ENCODE peak calls at places on chromosome 13, in five cellular contexts. G, O, L, D and X are unnamed samples.

GRCh38 chr13:99041337-99041736 is 63.5 kb upstream of the DOCK9 start:
- DNase-seq in G (no peak), O (no peak), L (no peak), D (no peak), X (no peak)

GRCh38 chr13:49369876-49370275 is 74.0 kb downstream of the CAB39L start:
- DNase-seq in G (no peak), O (no peak), L (no peak), D (no peak), X (no peak)

GRCh38 chr13:44176173-44176572 is 197.5 kb upstream of the SERP2 start:
- DNase-seq in G (no peak), O (no peak), L (no peak), D (no peak), X (no peak)

GRCh38 chr13:94641432-94641941 is 39.8 kb downstream of the GPR180 start:
- DNase-seq in G (no peak), O (peak), L (peak), D (no peak), X (no peak)

GRCh38 chr13:74066937-74067336 is 67.3 kb downstream of the KLF12 start:
- DNase-seq in G (no peak), O (no peak), L (no peak), D (no peak), X (no peak)

GRCh38 chr13:93450226-93450625 is 223.6 kb downstream of the GPC6 start:
- DNase-seq in G (no peak), O (peak), L (no peak), D (no peak), X (no peak)

GRCh38 chr13:46202188-46202795 is 9.4 kb upstream of the LRRC63 start:
- DNase-seq in G (no peak), O (no peak), L (no peak), D (no peak), X (no peak)

GRCh38 chr13:62209539-62209938 is 793.9 kb upstream of the PCDH20 start:
- DNase-seq in G (no peak), O (no peak), L (no peak), D (no peak), X (no peak)

GRCh38 chr13:66860868-66861447 is 369.2 kb downstream of the PCDH9 start:
- DNase-seq in G (no peak), O (no peak), L (no peak), D (no peak), X (no peak)

GRCh38 chr13:73329355-73329754 is 270.6 kb downstream of the KLF5 start:
- DNase-seq in G (no peak), O (no peak), L (no peak), D (no peak), X (no peak)

GRCh38 chr13:93066187-93066586 is 160.4 kb upstream of the GPC6 start:
- DNase-seq in G (no peak), O (peak), L (no peak), D (no peak), X (no peak)

GRCh38 chr13:30224732-30225131 is 82.6 kb downstream of the KATNAL1 start:
- DNase-seq in G (no peak), O (peak), L (peak), D (no peak), X (no peak)

GRCh38 chr13:44259045-44260042 is 114.3 kb upstream of the SERP2 start:
- DNase-seq in G (no peak), O (no peak), L (peak), D (peak), X (no peak)

GRCh38 chr13:91764527-91764926 is 366.1 kb downstream of the GPC5 start:
- DNase-seq in G (no peak), O (no peak), L (no peak), D (no peak), X (no peak)

GRCh38 chr13:38686635-38687245 is at the start of gene FREM2:
- DNase-seq in G (no peak), O (no peak), L (peak), D (no peak), X (peak)

GRCh38 chr13:73056054-73056962 is 2.5 kb upstream of the KLF5 start:
- DNase-seq in G (no peak), O (no peak), L (peak), D (no peak), X (peak)

GRCh38 chr13:110723598-110723997 is 10.1 kb downstream of the ING1 start:
- DNase-seq in G (no peak), O (no peak), L (no peak), D (no peak), X (no peak)

GRCh38 chr13:68261105-68261504 is 1031.0 kb upstream of the PCDH9 start:
- DNase-seq in G (no peak), O (no peak), L (no peak), D (no peak), X (no peak)

GRCh38 chr13:30864352-30865130 is 41.5 kb upstream of the MEDAG start:
- DNase-seq in G (no peak), O (no peak), L (no peak), D (no peak), X (no peak)

GRCh38 chr13:78753457-78753856 is 94.5 kb upstream of the OBI1 start:
- DNase-seq in G (no peak), O (no peak), L (no peak), D (no peak), X (no peak)

GRCh38 chr13:91960947-91961346 is 562.5 kb downstream of the GPC5 start:
- DNase-seq in G (no peak), O (no peak), L (no peak), D (no peak), X (no peak)

GRCh38 chr13:106466691-106467405 is 68.6 kb downstream of the EFNB2 start:
- DNase-seq in G (no peak), O (no peak), L (no peak), D (no peak), X (no peak)

GRCh38 chr13:100454876-100455275 is 133.7 kb downstream of the GGACT start:
- DNase-seq in G (no peak), O (peak), L (peak), D (no peak), X (peak)

GRCh38 chr13:110349239-110349638 is 42.2 kb downstream of the COL4A2 start:
- DNase-seq in G (no peak), O (no peak), L (no peak), D (no peak), X (no peak)

GRCh38 chr13:24228852-24229458 is 68.4 kb downstream of the SPATA13 start:
- DNase-seq in G (no peak), O (peak), L (peak), D (no peak), X (peak)

GRCh38 chr13:110492299-110493160 is 69.0 kb downstream of the RAB20 start:
- DNase-seq in G (no peak), O (no peak), L (no peak), D (no peak), X (no peak)

GRCh38 chr13:103188688-103189326 is 122.6 kb upstream of the SLC10A2 start:
- DNase-seq in G (no peak), O (no peak), L (peak), D (no peak), X (no peak)

GRCh38 chr13:20902438-20903163 is at the start of gene XPO4:
- DNase-seq in G (peak), O (peak), L (peak), D (peak), X (peak)

GRCh38 chr13:97254809-97255208 is 32.7 kb downstream of the MBNL2 start:
- DNase-seq in G (no peak), O (no peak), L (peak), D (no peak), X (peak)

GRCh38 chr13:77678691-77679090 is 18.8 kb upstream of the SLAIN1 start:
- DNase-seq in G (no peak), O (no peak), L (no peak), D (no peak), X (no peak)

GRCh38 chr13:108987488-108987887 is 358.1 kb downstream of the MYO16 start:
- DNase-seq in G (no peak), O (no peak), L (no peak), D (no peak), X (no peak)

GRCh38 chr13:75996582-75996981 is 360.5 kb downstream of the LMO7 start:
- DNase-seq in G (no peak), O (no peak), L (no peak), D (no peak), X (no peak)

GRCh38 chr13:112733112-112733511 is 43.3 kb downstream of the ATP11A start:
- DNase-seq in G (no peak), O (no peak), L (no peak), D (no peak), X (no peak)